ENCODE peak calls at places on chromosomes 12 and 14, in six cellular contexts. U is hippocampal formation, H is dorsolateral prefrontal cortex, J is lung microvascular endothelial cell, D is ACHN, T is A549. I is an unnamed sample.

GRCh38 chr12:30694412-30694955 is 1.2 kb downstream of the IPO8 start:
- DNase-seq in D (peak; percentile 8), T (no peak), U (no peak), J (peak; percentile 6), H (no peak), I (peak; percentile 23)

GRCh38 chr14:52350445-52350844 is 36.3 kb downstream of the PTGER2 start:
- DNase-seq in J (no peak), H (no peak), D (no peak), T (no peak), U (no peak), I (no peak)

GRCh38 chr12:69068431-69068830 is 135.5 kb upstream of the CPM start:
- DNase-seq in U (no peak), D (peak; percentile 91), H (no peak), J (peak; percentile 74), T (peak; percentile 80), I (no peak)

GRCh38 chr12:95066091-95066855 is 7.1 kb downstream of the NR2C1 start:
- DNase-seq in T (no peak), U (no peak), J (no peak), H (no peak), D (no peak), I (no peak)

GRCh38 chr14:68018598-68018997 is 199.0 kb downstream of the RAD51B start:
- DNase-seq in H (no peak), U (no peak), J (no peak), T (no peak), D (no peak), I (no peak)

GRCh38 chr12:77231548-77231947 is 166.2 kb upstream of the E2F7 start:
- DNase-seq in D (no peak), U (no peak), J (peak; percentile 26), H (no peak), T (no peak), I (no peak)

GRCh38 chr12:122185494-122186082 is 2.7 kb downstream of the LRRC43 start:
- DNase-seq in J (no peak), T (no peak), D (no peak), U (no peak), H (no peak), I (no peak)

GRCh38 chr12:67034110-67034879 is 234.9 kb upstream of the CAND1 start:
- DNase-seq in T (no peak), D (peak; percentile 76), H (no peak), U (no peak), J (no peak), I (peak; percentile 29)

GRCh38 chr12:32881702-32882101 is 14.9 kb downstream of the PKP2 start:
- DNase-seq in H (no peak), J (no peak), D (no peak), U (no peak), T (no peak), I (no peak)

GRCh38 chr12:32568241-32568640 is 110.9 kb upstream of the DNM1L start:
- DNase-seq in T (peak; percentile 15), J (peak; percentile 92), D (peak; percentile 25), U (peak; percentile 66), H (no peak), I (no peak)

GRCh38 chr14:44649056-44649455 is 142.0 kb upstream of the FSCB start:
- DNase-seq in T (no peak), J (no peak), H (no peak), U (no peak), D (no peak), I (no peak)

GRCh38 chr12:124369901-124370378 is 75.0 kb downstream of the RFLNA start:
- DNase-seq in H (peak; percentile 67), D (no peak), U (peak; percentile 49), J (no peak), T (no peak), I (no peak)

GRCh38 chr12:122840580-122841513 is 5.6 kb downstream of the HIP1R start:
- DNase-seq in U (no peak), D (no peak), J (no peak), H (no peak), T (no peak), I (no peak)

GRCh38 chr12:4270016-4270669 is 3.4 kb upstream of the CCND2 start:
- DNase-seq in H (no peak), T (no peak), D (no peak), U (no peak), J (no peak), I (peak; percentile 11)

GRCh38 chr12:53225635-53226424 is 6.2 kb downstream of the RARG start:
- DNase-seq in T (no peak), J (no peak), D (no peak), U (no peak), H (no peak), I (peak; percentile 46)

GRCh38 chr14:104138098-104138890 is at the start of gene KIF26A:
- DNase-seq in D (peak; percentile 17), J (no peak), H (no peak), T (peak; percentile 80), U (no peak), I (peak; percentile 90)

GRCh38 chr14:45361727-45362126 is 108.7 kb upstream of the MIS18BP1 start:
- DNase-seq in D (no peak), U (no peak), T (no peak), J (no peak), H (no peak), I (no peak)

GRCh38 chr14:74855945-74856344 is 20.0 kb downstream of the PROX2 start:
- DNase-seq in U (no peak), D (no peak), T (no peak), H (no peak), J (no peak), I (no peak)

GRCh38 chr14:64721899-64722298 is 17.7 kb downstream of the PLEKHG3 start:
- DNase-seq in T (no peak), J (no peak), D (no peak), H (peak; percentile 11), U (no peak), I (no peak)

GRCh38 chr12:47757840-47758583 is 668 bp downstream of the RAPGEF3 start:
- DNase-seq in T (no peak), U (no peak), J (peak; percentile 63), D (peak; percentile 51), H (no peak), I (peak; percentile 21)

GRCh38 chr12:104827587-104827986 is 130.5 kb downstream of the SLC41A2 start:
- DNase-seq in H (no peak), U (no peak), T (no peak), D (no peak), J (peak; percentile 47), I (peak; percentile 29)

GRCh38 chr12:58159941-58160340 is 218.6 kb downstream of the ATP23 start:
- DNase-seq in T (no peak), D (no peak), H (no peak), U (no peak), J (no peak), I (no peak)

GRCh38 chr14:67579040-67579439 is 21.0 kb downstream of the PIGH start:
- DNase-seq in H (no peak), T (no peak), U (no peak), D (no peak), J (no peak), I (no peak)

GRCh38 chr12:54287316-54288157 is 7.0 kb downstream of the HNRNPA1 start:
- DNase-seq in D (no peak), U (no peak), J (no peak), H (no peak), T (no peak), I (no peak)

GRCh38 chr12:110179291-110179690 is 55.1 kb downstream of the IFT81 start:
- DNase-seq in T (no peak), D (peak; percentile 28), U (no peak), H (no peak), J (no peak), I (no peak)

GRCh38 chr12:110637869-110638441 is 24.0 kb downstream of the TCTN1 start:
- DNase-seq in J (no peak), U (no peak), T (no peak), D (no peak), H (no peak), I (no peak)

GRCh38 chr12:550473-551260 is 90.9 kb downstream of the B4GALNT3 start:
- DNase-seq in D (no peak), T (no peak), J (no peak), U (no peak), H (no peak), I (no peak)

GRCh38 chr12:133023566-133023965 is 13.7 kb upstream of the ZNF84 start:
- DNase-seq in H (no peak), J (no peak), D (no peak), T (no peak), U (no peak), I (no peak)

I was measured in neural progenitor cell.